ENCODE peak calls at places on chromosomes 2 and 18, in eight cellular contexts. X, T, W, J, F, A, P and E are unnamed samples.

GRCh38 chr2:214277880-214278279 is 133.0 kb upstream of the VWC2L start:
- DNase-seq in X (no peak), T (no peak), W (no peak), J (no peak), F (no peak), A (no peak), P (no peak), E (no peak)

GRCh38 chr2:167181134-167181533 is 292.9 kb downstream of the XIRP2 start:
- DNase-seq in X (no peak), T (no peak), W (no peak), J (peak), F (peak), A (no peak), P (no peak), E (no peak)

GRCh38 chr2:44459754-44460153 is 98.0 kb downstream of the CAMKMT start:
- DNase-seq in X (no peak), T (no peak), W (no peak), J (no peak), F (no peak), A (no peak), P (no peak), E (no peak)

GRCh38 chr2:16138811-16139662 is 198.7 kb downstream of the MYCN start:
- DNase-seq in X (no peak), T (no peak), W (no peak), J (no peak), F (no peak), A (no peak), P (no peak), E (no peak)

GRCh38 chr2:107187870-107188269 is 301.9 kb upstream of the ST6GAL2 start:
- DNase-seq in X (no peak), T (no peak), W (no peak), J (no peak), F (no peak), A (no peak), P (no peak), E (no peak)

GRCh38 chr18:78692105-78692504 is 287.5 kb upstream of the SALL3 start:
- DNase-seq in X (no peak), T (no peak), W (no peak), J (no peak), F (no peak), A (no peak), P (no peak), E (no peak)

GRCh38 chr2:148130571-148130970 is 109.7 kb downstream of the MBD5 start:
- DNase-seq in X (no peak), T (no peak), W (peak), J (peak), F (peak), A (no peak), P (no peak), E (no peak)

GRCh38 chr2:159939946-159940345 is 122.5 kb downstream of the PLA2R1 start:
- DNase-seq in X (no peak), T (no peak), W (no peak), J (peak), F (peak), A (no peak), P (no peak), E (peak)

GRCh38 chr2:131419447-131419846 is 55.5 kb upstream of the RAB6D start:
- DNase-seq in X (no peak), T (no peak), W (no peak), J (no peak), F (peak), A (no peak), P (no peak), E (no peak)

GRCh38 chr18:22465859-22466602 is 48.3 kb upstream of the CTAGE1 start:
- DNase-seq in X (peak), T (no peak), W (peak), J (peak), F (peak), A (no peak), P (no peak), E (peak)

GRCh38 chr18:12376718-12377555 is at the start of gene AFG3L2:
- DNase-seq in X (peak), T (peak), W (peak), J (peak), F (peak), A (peak), P (peak), E (peak)

GRCh38 chr2:96861074-96861473 is 3.3 kb upstream of the ANKRD39 start:
- DNase-seq in X (no peak), T (no peak), W (no peak), J (no peak), F (no peak), A (no peak), P (no peak), E (no peak)

GRCh38 chr18:48029296-48029986 is 99.0 kb upstream of the SMAD2 start:
- DNase-seq in X (no peak), T (no peak), W (no peak), J (no peak), F (no peak), A (no peak), P (no peak), E (no peak)

GRCh38 chr2:128557841-128558241 is 239.2 kb upstream of the HS6ST1 start:
- DNase-seq in X (no peak), T (no peak), W (peak), J (peak), F (peak), A (no peak), P (no peak), E (no peak)

GRCh38 chr18:58567453-58568196 is 61.3 kb downstream of the ALPK2 start:
- DNase-seq in X (no peak), T (no peak), W (peak), J (peak), F (peak), A (no peak), P (no peak), E (no peak)

GRCh38 chr2:102736174-102736606 is 25.6 kb upstream of the TMEM182 start:
- DNase-seq in X (peak), T (no peak), W (no peak), J (peak), F (peak), A (peak), P (no peak), E (peak)

GRCh38 chr2:157784169-157784822 is 91.8 kb downstream of the ACVR1 start:
- DNase-seq in X (peak), T (no peak), W (peak), J (peak), F (peak), A (no peak), P (no peak), E (peak)

GRCh38 chr2:127419448-127420038 is 1.3 kb downstream of the PROC start:
- DNase-seq in X (no peak), T (no peak), W (no peak), J (no peak), F (no peak), A (no peak), P (no peak), E (no peak)

GRCh38 chr2:223123859-223124610 is 72.0 kb downstream of the KCNE4 start:
- DNase-seq in X (no peak), T (no peak), W (peak), J (no peak), F (peak), A (no peak), P (no peak), E (no peak)

GRCh38 chr2:12107849-12108420 is 361.5 kb downstream of the LPIN1 start:
- DNase-seq in X (no peak), T (no peak), W (no peak), J (peak), F (no peak), A (no peak), P (no peak), E (no peak)

GRCh38 chr2:5064687-5065086 is 627.5 kb upstream of the SOX11 start:
- DNase-seq in X (no peak), T (no peak), W (no peak), J (no peak), F (no peak), A (no peak), P (no peak), E (no peak)

GRCh38 chr2:219441451-219442205 is 7.0 kb downstream of the SPEG start:
- DNase-seq in X (peak), T (no peak), W (no peak), J (peak), F (peak), A (peak), P (peak), E (no peak)

GRCh38 chr18:7987284-7987976 is 420.3 kb downstream of the PTPRM start:
- DNase-seq in X (no peak), T (no peak), W (peak), J (peak), F (peak), A (no peak), P (no peak), E (no peak)

GRCh38 chr18:65754121-65754520 is 3.3 kb downstream of the CDH7 start:
- DNase-seq in X (peak), T (no peak), W (no peak), J (peak), F (no peak), A (no peak), P (no peak), E (peak)

GRCh38 chr2:9949992-9950520 is 1.4 kb upstream of the GRHL1 start:
- DNase-seq in X (no peak), T (no peak), W (no peak), J (no peak), F (no peak), A (no peak), P (no peak), E (no peak)

GRCh38 chr2:134252092-134252775 is 1.6 kb upstream of the MGAT5 start:
- DNase-seq in X (no peak), T (no peak), W (no peak), J (no peak), F (peak), A (no peak), P (no peak), E (no peak)